ENCODE peak calls at places on chromosomes 3 and 15, in eight cellular contexts. O is activated naive CD8-positive, alpha-beta T cell treated with anti-CD3 and anti-CD28 coated beads, Interleukin-2, amount 50 U/mL, for 24 hours; X is activated CD8-positive, alpha-beta memory T cell treated with anti-CD3 and anti-CD28 coated beads for 1 hour; V is foreskin keratinocyte; U is T-cell; B is breast epithelium; I is choroid plexus epithelial cell; F is activated CD8-positive, alpha-beta T cell treated with anti-CD3 and anti-CD28 coated beads for 36 hours. G is an unnamed sample.

GRCh38 chr3:12300137-12300536 is 11.3 kb downstream of the PPARG start:
- DNase-seq in V (no peak), O (no peak), X (no peak), U (no peak), B (no peak), F (no peak), I (no peak), G (no peak)

GRCh38 chr3:126026277-126026751 is 57.3 kb downstream of the ROPN1B start:
- DNase-seq in I (no peak), B (no peak), U (no peak), V (no peak), X (no peak), O (no peak), F (no peak), G (no peak)

GRCh38 chr3:27521179-27521871 is 37.1 kb upstream of the SLC4A7 start:
- DNase-seq in X (no peak), I (peak; percentile 97), B (no peak), U (no peak), O (no peak), V (peak; percentile 83), F (no peak), G (peak; percentile 9)

GRCh38 chr3:94246136-94246535 is 183.3 kb downstream of the NSUN3 start:
- DNase-seq in F (no peak), I (no peak), X (no peak), V (no peak), B (no peak), O (no peak), U (no peak), G (no peak)

GRCh38 chr3:109643590-109643989 is 306.2 kb upstream of the DPPA4 start:
- DNase-seq in U (no peak), V (peak; percentile 42), I (peak; percentile 18), B (no peak), O (peak; percentile 12), F (peak; percentile 41), X (no peak), G (no peak)

GRCh38 chr3:157499342-157499963 is 3.8 kb downstream of the VEPH1 start:
- DNase-seq in F (peak; percentile 4), O (no peak), U (no peak), I (peak; percentile 50), V (peak; percentile 58), X (no peak), B (peak; percentile 76), G (no peak)

GRCh38 chr15:89385596-89386242 is 51.1 kb upstream of the POLG start:
- DNase-seq in I (no peak), X (no peak), O (no peak), V (no peak), U (no peak), B (no peak), F (no peak), G (no peak)

GRCh38 chr3:65479118-65479517 is 559.6 kb downstream of the MAGI1 start:
- DNase-seq in X (no peak), O (no peak), I (no peak), U (no peak), V (no peak), B (no peak), F (no peak), G (no peak)

GRCh38 chr15:36484038-36484778 is 95.2 kb upstream of the CDIN1 start:
- DNase-seq in O (no peak), X (no peak), I (peak; percentile 18), F (no peak), B (no peak), V (peak; percentile 60), U (no peak), G (no peak)

GRCh38 chr3:121324320-121324719 is 221.5 kb downstream of the POLQ start:
- DNase-seq in V (no peak), X (no peak), U (no peak), I (no peak), O (no peak), B (no peak), F (no peak), G (no peak)

GRCh38 chr3:181755959-181756358 is 44.2 kb downstream of the SOX2 start:
- DNase-seq in B (no peak), O (no peak), V (no peak), I (no peak), U (no peak), X (no peak), F (no peak), G (no peak)

GRCh38 chr15:99154271-99154670 is 49.4 kb downstream of the SYNM start:
- DNase-seq in X (no peak), I (no peak), F (no peak), U (no peak), B (no peak), O (no peak), V (no peak), G (no peak)

GRCh38 chr3:190826018-190826417 is 36.5 kb downstream of the GMNC start:
- DNase-seq in I (peak; percentile 26), F (no peak), X (no peak), O (no peak), U (no peak), B (peak; percentile 47), V (no peak), G (no peak)

GRCh38 chr15:88981244-88982215 is 68.4 kb upstream of the MFGE8 start:
- DNase-seq in X (no peak), F (no peak), I (no peak), B (no peak), U (no peak), V (no peak), O (no peak), G (no peak)

GRCh38 chr3:196341142-196341541 is 3.0 kb upstream of the TM4SF19 start:
- DNase-seq in F (no peak), V (peak; percentile 46), X (no peak), I (peak; percentile 84), O (no peak), B (no peak), U (no peak), G (no peak)

GRCh38 chr3:23075478-23075877 is 127.6 kb upstream of the UBE2E2 start:
- DNase-seq in O (no peak), V (no peak), U (no peak), I (peak; percentile 86), X (no peak), F (no peak), B (no peak), G (no peak)

GRCh38 chr3:23880703-23881339 is 36.0 kb downstream of the NKIRAS1 start:
- DNase-seq in I (no peak), V (no peak), O (no peak), F (no peak), X (no peak), U (no peak), B (no peak), G (no peak)

GRCh38 chr15:74794970-74795349 is 13.1 kb downstream of the CSK start:
- DNase-seq in I (no peak), B (no peak), V (no peak), O (no peak), U (no peak), X (no peak), F (no peak), G (no peak)

GRCh38 chr3:110526732-110527727 is 544.6 kb upstream of the NECTIN3 start:
- DNase-seq in U (no peak), I (peak; percentile 97), X (no peak), F (no peak), O (no peak), V (peak; percentile 96), B (no peak), G (no peak)

GRCh38 chr3:79521221-79521848 is 246.5 kb downstream of the ROBO1 start:
- DNase-seq in B (no peak), F (peak; percentile 3), V (peak; percentile 37), O (peak; percentile 2), I (peak; percentile 76), X (no peak), U (no peak), G (peak; percentile 62)

GRCh38 chr3:11641683-11642407 is 1.9 kb downstream of the VGLL4 start:
- DNase-seq in X (no peak), O (no peak), V (no peak), U (peak; percentile 29), I (peak; percentile 77), B (no peak), F (peak; percentile 35), G (peak; percentile 39)

GRCh38 chr3:73433681-73434080 is 191.1 kb downstream of the PDZRN3 start:
- DNase-seq in F (no peak), X (no peak), V (peak; percentile 17), U (no peak), B (no peak), O (no peak), I (peak; percentile 7), G (peak; percentile 21)

GRCh38 chr3:55305714-55306485 is 181.2 kb downstream of the WNT5A start:
- DNase-seq in I (no peak), V (no peak), B (no peak), O (no peak), F (no peak), U (no peak), X (no peak), G (peak; percentile 9)

GRCh38 chr15:87619161-87619960 is 637.2 kb downstream of the NTRK3 start:
- DNase-seq in V (peak; percentile 63), F (no peak), O (no peak), U (no peak), B (no peak), X (no peak), I (peak; percentile 94), G (peak; percentile 21)